ENCODE peak calls at places on chromosomes 6 and 20, in four cellular contexts. One of them, this sample, is unnamed.

GRCh38 chr20:40564997-40565680 is 123.9 kb downstream of the MAFB start:
- DNase-seq in NCI-H1092 treated with DMSO at 0.1 percent for 48 hours: no peak
- DNase-seq in H9: no peak
- DNase-seq in osteocyte: no peak
- DNase-seq in this sample: peak

GRCh38 chr20:31678389-31679356 is 41.0 kb downstream of the COX4I2 start:
- DNase-seq in NCI-H1092 treated with DMSO at 0.1 percent for 48 hours: no peak
- DNase-seq in H9: no peak
- DNase-seq in osteocyte: no peak
- DNase-seq in this sample: peak

GRCh38 chr20:57440678-57441509 is 49.7 kb downstream of the RBM38 start:
- DNase-seq in NCI-H1092 treated with DMSO at 0.1 percent for 48 hours: peak
- DNase-seq in H9: peak
- DNase-seq in osteocyte: no peak
- DNase-seq in this sample: peak

GRCh38 chr6:129792049-129792448 is 69.1 kb downstream of the TMEM244 start:
- DNase-seq in NCI-H1092 treated with DMSO at 0.1 percent for 48 hours: no peak
- DNase-seq in H9: no peak
- DNase-seq in osteocyte: no peak
- DNase-seq in this sample: no peak

GRCh38 chr20:9040874-9041524 is 27.9 kb upstream of the PLCB4 start:
- DNase-seq in NCI-H1092 treated with DMSO at 0.1 percent for 48 hours: no peak
- DNase-seq in H9: no peak
- DNase-seq in osteocyte: no peak
- DNase-seq in this sample: no peak

GRCh38 chr20:64224344-64225165 is 31.0 kb upstream of the PCMTD2 start:
- DNase-seq in NCI-H1092 treated with DMSO at 0.1 percent for 48 hours: no peak
- DNase-seq in H9: no peak
- DNase-seq in osteocyte: no peak
- DNase-seq in this sample: no peak

GRCh38 chr6:16947461-16948159 is 154.2 kb upstream of the STMND1 start:
- DNase-seq in NCI-H1092 treated with DMSO at 0.1 percent for 48 hours: no peak
- DNase-seq in H9: no peak
- DNase-seq in osteocyte: no peak
- DNase-seq in this sample: peak

GRCh38 chr20:37282558-37282957 is 6.9 kb upstream of the MANBAL start:
- DNase-seq in NCI-H1092 treated with DMSO at 0.1 percent for 48 hours: no peak
- DNase-seq in H9: no peak
- DNase-seq in osteocyte: no peak
- DNase-seq in this sample: peak

GRCh38 chr20:54466112-54466511 is 9.3 kb upstream of the DOK5 start:
- DNase-seq in NCI-H1092 treated with DMSO at 0.1 percent for 48 hours: no peak
- DNase-seq in H9: no peak
- DNase-seq in osteocyte: no peak
- DNase-seq in this sample: no peak

GRCh38 chr6:46062312-46062711 is 46.7 kb upstream of the CLIC5 start:
- DNase-seq in NCI-H1092 treated with DMSO at 0.1 percent for 48 hours: no peak
- DNase-seq in H9: no peak
- DNase-seq in osteocyte: no peak
- DNase-seq in this sample: no peak

GRCh38 chr6:158758941-158759479 is 60.2 kb downstream of the EZR start:
- DNase-seq in NCI-H1092 treated with DMSO at 0.1 percent for 48 hours: peak
- DNase-seq in H9: no peak
- DNase-seq in osteocyte: no peak
- DNase-seq in this sample: peak

GRCh38 chr6:74671558-74672025 is 534.3 kb downstream of the COL12A1 start:
- DNase-seq in NCI-H1092 treated with DMSO at 0.1 percent for 48 hours: no peak
- DNase-seq in H9: no peak
- DNase-seq in osteocyte: no peak
- DNase-seq in this sample: peak

GRCh38 chr6:126614642-126615504 is 275.0 kb downstream of the CENPW start:
- DNase-seq in NCI-H1092 treated with DMSO at 0.1 percent for 48 hours: no peak
- DNase-seq in H9: peak
- DNase-seq in osteocyte: no peak
- DNase-seq in this sample: peak

GRCh38 chr6:150876598-150876997 is 11.1 kb downstream of the MTHFD1L start:
- DNase-seq in NCI-H1092 treated with DMSO at 0.1 percent for 48 hours: peak
- DNase-seq in H9: no peak
- DNase-seq in osteocyte: no peak
- DNase-seq in this sample: no peak

GRCh38 chr6:39576556-39577303 is 148.5 kb downstream of the KIF6 start:
- DNase-seq in NCI-H1092 treated with DMSO at 0.1 percent for 48 hours: no peak
- DNase-seq in H9: no peak
- DNase-seq in osteocyte: no peak
- DNase-seq in this sample: no peak

GRCh38 chr20:18611492-18611891 is 23.6 kb downstream of the DTD1 start:
- DNase-seq in NCI-H1092 treated with DMSO at 0.1 percent for 48 hours: no peak
- DNase-seq in H9: no peak
- DNase-seq in osteocyte: no peak
- DNase-seq in this sample: no peak

GRCh38 chr20:56443654-56444540 is 24.5 kb upstream of the RTF2 start:
- DNase-seq in NCI-H1092 treated with DMSO at 0.1 percent for 48 hours: no peak
- DNase-seq in H9: no peak
- DNase-seq in osteocyte: no peak
- DNase-seq in this sample: peak

GRCh38 chr20:50144362-50144761 is 9.2 kb downstream of the PEDS1 start:
- DNase-seq in NCI-H1092 treated with DMSO at 0.1 percent for 48 hours: no peak
- DNase-seq in H9: no peak
- DNase-seq in osteocyte: no peak
- DNase-seq in this sample: peak

GRCh38 chr20:56687061-56687460 is 58.0 kb downstream of the TFAP2C start:
- DNase-seq in NCI-H1092 treated with DMSO at 0.1 percent for 48 hours: no peak
- DNase-seq in H9: no peak
- DNase-seq in osteocyte: no peak
- DNase-seq in this sample: no peak

GRCh38 chr6:125829433-125829832 is 38.7 kb downstream of the NCOA7 start:
- DNase-seq in NCI-H1092 treated with DMSO at 0.1 percent for 48 hours: no peak
- DNase-seq in H9: no peak
- DNase-seq in osteocyte: no peak
- DNase-seq in this sample: no peak

GRCh38 chr6:22569281-22570184 is at the start of gene HDGFL1:
- DNase-seq in NCI-H1092 treated with DMSO at 0.1 percent for 48 hours: no peak
- DNase-seq in H9: peak
- DNase-seq in osteocyte: no peak
- DNase-seq in this sample: no peak

GRCh38 chr6:76162811-76163210 is 90.3 kb upstream of the IMPG1 start:
- DNase-seq in NCI-H1092 treated with DMSO at 0.1 percent for 48 hours: no peak
- DNase-seq in H9: no peak
- DNase-seq in osteocyte: no peak
- DNase-seq in this sample: no peak

GRCh38 chr6:30885999-30886896 is 1.9 kb downstream of the DDR1 start:
- DNase-seq in NCI-H1092 treated with DMSO at 0.1 percent for 48 hours: peak
- DNase-seq in H9: peak
- DNase-seq in osteocyte: no peak
- DNase-seq in this sample: peak

GRCh38 chr20:13453367-13453766 is 185.4 kb downstream of the TASP1 start:
- DNase-seq in NCI-H1092 treated with DMSO at 0.1 percent for 48 hours: no peak
- DNase-seq in H9: no peak
- DNase-seq in osteocyte: no peak
- DNase-seq in this sample: no peak

GRCh38 chr6:113859349-113860164 is 2.4 kb downstream of the MARCKS start:
- DNase-seq in NCI-H1092 treated with DMSO at 0.1 percent for 48 hours: peak
- DNase-seq in H9: peak
- DNase-seq in osteocyte: peak
- DNase-seq in this sample: peak

GRCh38 chr20:20472690-20473274 is 104.9 kb downstream of the INSM1 start:
- DNase-seq in NCI-H1092 treated with DMSO at 0.1 percent for 48 hours: no peak
- DNase-seq in H9: no peak
- DNase-seq in osteocyte: no peak
- DNase-seq in this sample: no peak

GRCh38 chr6:90413867-90414266 is 117.2 kb upstream of the BACH2 start:
- DNase-seq in NCI-H1092 treated with DMSO at 0.1 percent for 48 hours: peak
- DNase-seq in H9: peak
- DNase-seq in osteocyte: no peak
- DNase-seq in this sample: peak

GRCh38 chr6:149264629-149265028 is 52.9 kb upstream of the TAB2 start:
- DNase-seq in NCI-H1092 treated with DMSO at 0.1 percent for 48 hours: no peak
- DNase-seq in H9: peak
- DNase-seq in osteocyte: no peak
- DNase-seq in this sample: no peak

GRCh38 chr6:52574709-52575489 is 2.0 kb downstream of the TRAM2 start:
- DNase-seq in NCI-H1092 treated with DMSO at 0.1 percent for 48 hours: no peak
- DNase-seq in H9: no peak
- DNase-seq in osteocyte: no peak
- DNase-seq in this sample: peak

GRCh38 chr6:32529697-32530429 is at the start of gene HLA-DRB5:
- DNase-seq in NCI-H1092 treated with DMSO at 0.1 percent for 48 hours: no peak
- DNase-seq in H9: no peak
- DNase-seq in osteocyte: no peak
- DNase-seq in this sample: no peak

GRCh38 chr6:28981833-28982475 is 23.2 kb downstream of the ZNF311 start:
- DNase-seq in NCI-H1092 treated with DMSO at 0.1 percent for 48 hours: peak
- DNase-seq in H9: peak
- DNase-seq in osteocyte: peak
- DNase-seq in this sample: peak

GRCh38 chr6:128803911-128804310 is 79.0 kb upstream of the LAMA2 start:
- DNase-seq in NCI-H1092 treated with DMSO at 0.1 percent for 48 hours: no peak
- DNase-seq in H9: no peak
- DNase-seq in osteocyte: no peak
- DNase-seq in this sample: no peak